ENCODE peak calls at places on chromosome 1, in seven cellular contexts. Y is naive thymus-derived CD8-positive, alpha-beta T cell; F is coronary artery; O is ecto neural progenitor cell; G is GM03348; U is cardiac muscle cell; K is KG1. D is an unnamed sample.

GRCh38 chr1:43349594-43350306 is 9.0 kb upstream of the CDC20 start:
- DNase-seq in K (no peak), F (no peak), O (no peak), G (no peak), Y (no peak), U (peak; percentile 37), D (no peak)

GRCh38 chr1:173148538-173148937 is 58.6 kb downstream of the TNFSF4 start:
- DNase-seq in G (no peak), U (no peak), K (no peak), O (no peak), F (no peak), Y (no peak), D (no peak)

GRCh38 chr1:10536133-10536768 is 61.5 kb downstream of the PEX14 start:
- DNase-seq in K (no peak), O (no peak), U (no peak), Y (no peak), F (no peak), G (no peak), D (no peak)

GRCh38 chr1:100866041-100866900 is 28.4 kb downstream of the EXTL2 start:
- DNase-seq in G (peak; percentile 35), U (peak; percentile 80), Y (no peak), O (no peak), K (peak; percentile 25), F (no peak), D (no peak)

GRCh38 chr1:46174448-46175231 is at the start of gene TSPAN1:
- DNase-seq in U (peak; percentile 18), K (no peak), Y (no peak), G (peak; percentile 65), O (no peak), F (no peak), D (no peak)

GRCh38 chr1:15993666-15994065 is 10.4 kb upstream of the SRARP start:
- DNase-seq in K (no peak), G (no peak), Y (no peak), F (no peak), U (no peak), O (no peak), D (no peak)

GRCh38 chr1:196857188-196857587 is 30.7 kb upstream of the CFHR4 start:
- DNase-seq in U (no peak), F (no peak), O (no peak), K (no peak), Y (no peak), G (no peak), D (no peak)

GRCh38 chr1:241156231-241156965 is 200.6 kb downstream of the RGS7 start:
- DNase-seq in K (no peak), G (no peak), Y (no peak), F (no peak), U (no peak), O (no peak), D (no peak)

GRCh38 chr1:117146067-117146466 is 24.5 kb upstream of the TRIM45 start:
- DNase-seq in K (no peak), F (no peak), G (no peak), U (no peak), Y (no peak), O (no peak), D (no peak)

GRCh38 chr1:209207126-209207700 is 376.3 kb upstream of the CAMK1G start:
- DNase-seq in G (peak; percentile 27), U (no peak), O (no peak), K (no peak), F (no peak), Y (no peak), D (no peak)

GRCh38 chr1:16164821-16165364 is 9.0 kb upstream of the EPHA2 start:
- DNase-seq in U (no peak), F (no peak), K (no peak), Y (no peak), O (no peak), G (no peak), D (no peak)

GRCh38 chr1:180188679-180189175 is 34.1 kb downstream of the QSOX1 start:
- DNase-seq in O (no peak), Y (no peak), G (no peak), K (no peak), U (no peak), F (no peak), D (peak; percentile 45)

GRCh38 chr1:205245096-205245495 is 17.4 kb downstream of the TMCC2 start:
- DNase-seq in Y (no peak), F (no peak), K (no peak), U (no peak), O (no peak), G (no peak), D (no peak)

GRCh38 chr1:235607284-235607683 is 42.3 kb downstream of the GNG4 start:
- DNase-seq in U (no peak), O (no peak), K (no peak), F (no peak), Y (no peak), G (no peak), D (no peak)

GRCh38 chr1:24954022-24954421 is 23.9 kb upstream of the RUNX3 start:
- DNase-seq in G (no peak), K (no peak), F (no peak), U (no peak), O (no peak), Y (no peak), D (no peak)

D was measured in CMK.